ENCODE peak calls at places on chromosomes 11 and 22, in five cellular contexts. One of them, this sample, is unnamed.

GRCh38 chr11:84524422-84525051 is 1102.6 kb downstream of the DLG2 start:
- DNase-seq in K562: no peak
- DNase-seq in IMR-90: peak
- DNase-seq in GM12878: no peak
- DNase-seq in HepG2: no peak
- DNase-seq in this sample: peak

GRCh38 chr22:32661737-32662586 is 139.5 kb upstream of the TIMP3 start:
- DNase-seq in K562: no peak
- DNase-seq in IMR-90: peak
- DNase-seq in GM12878: no peak
- DNase-seq in HepG2: no peak
- DNase-seq in this sample: no peak

GRCh38 chr11:68370211-68371111 is 58.1 kb downstream of the LRP5 start:
- DNase-seq in K562: no peak
- DNase-seq in IMR-90: no peak
- DNase-seq in GM12878: peak
- DNase-seq in HepG2: no peak
- DNase-seq in this sample: peak

GRCh38 chr22:40190501-40190900 is 12.8 kb downstream of the TNRC6B start:
- DNase-seq in K562: peak
- DNase-seq in IMR-90: no peak
- DNase-seq in GM12878: no peak
- DNase-seq in HepG2: no peak
- DNase-seq in this sample: no peak

GRCh38 chr11:35641206-35641885 is 21.2 kb upstream of the TRIM44 start:
- DNase-seq in K562: no peak
- DNase-seq in IMR-90: no peak
- DNase-seq in GM12878: no peak
- DNase-seq in HepG2: no peak
- DNase-seq in this sample: no peak

GRCh38 chr22:25745341-25746011 is 3.5 kb downstream of the MYO18B start:
- DNase-seq in K562: no peak
- DNase-seq in IMR-90: peak
- DNase-seq in GM12878: no peak
- DNase-seq in HepG2: no peak
- DNase-seq in this sample: no peak

GRCh38 chr11:116730568-116730967 is 42.2 kb downstream of the BUD13 start:
- DNase-seq in K562: no peak
- DNase-seq in IMR-90: no peak
- DNase-seq in GM12878: no peak
- DNase-seq in HepG2: no peak
- DNase-seq in this sample: no peak

GRCh38 chr11:127042445-127042844 is 41.9 kb upstream of the KIRREL3 start:
- DNase-seq in K562: no peak
- DNase-seq in IMR-90: peak
- DNase-seq in GM12878: no peak
- DNase-seq in HepG2: no peak
- DNase-seq in this sample: no peak

GRCh38 chr11:27239305-27239942 is 123.6 kb downstream of the CCDC34 start:
- DNase-seq in K562: no peak
- DNase-seq in IMR-90: peak
- DNase-seq in GM12878: no peak
- DNase-seq in HepG2: no peak
- DNase-seq in this sample: no peak

GRCh38 chr22:30232716-30233218 is 13.8 kb downstream of the LIF start:
- DNase-seq in K562: no peak
- DNase-seq in IMR-90: no peak
- DNase-seq in GM12878: no peak
- DNase-seq in HepG2: no peak
- DNase-seq in this sample: no peak

GRCh38 chr11:128324051-128324481 is 263.3 kb downstream of the ETS1 start:
- DNase-seq in K562: no peak
- DNase-seq in IMR-90: no peak
- DNase-seq in GM12878: no peak
- DNase-seq in HepG2: no peak
- DNase-seq in this sample: no peak

GRCh38 chr11:126147268-126148111 is 64.0 kb downstream of the RPUSD4 start:
- DNase-seq in K562: no peak
- DNase-seq in IMR-90: no peak
- DNase-seq in GM12878: no peak
- DNase-seq in HepG2: peak
- DNase-seq in this sample: no peak

GRCh38 chr11:126140932-126141291 is 70.5 kb downstream of the RPUSD4 start:
- DNase-seq in K562: no peak
- DNase-seq in IMR-90: peak
- DNase-seq in GM12878: no peak
- DNase-seq in HepG2: no peak
- DNase-seq in this sample: peak

GRCh38 chr22:19478466-19479357 is at the start of gene UFD1:
- DNase-seq in K562: peak
- DNase-seq in IMR-90: peak
- DNase-seq in GM12878: no peak
- DNase-seq in HepG2: peak
- DNase-seq in this sample: peak

GRCh38 chr11:42770444-42771065 is 541.2 kb upstream of the API5 start:
- DNase-seq in K562: peak
- DNase-seq in IMR-90: no peak
- DNase-seq in GM12878: no peak
- DNase-seq in HepG2: peak
- DNase-seq in this sample: peak

GRCh38 chr11:75554258-75555022 is 7.6 kb upstream of the SERPINH1 start:
- DNase-seq in K562: peak
- DNase-seq in IMR-90: peak
- DNase-seq in GM12878: no peak
- DNase-seq in HepG2: peak
- DNase-seq in this sample: peak

GRCh38 chr11:79076526-79077115 is 364.2 kb downstream of the TENM4 start:
- DNase-seq in K562: peak
- DNase-seq in IMR-90: no peak
- DNase-seq in GM12878: no peak
- DNase-seq in HepG2: peak
- DNase-seq in this sample: peak

GRCh38 chr11:66539526-66539925 is 6.3 kb downstream of the ZDHHC24 start:
- DNase-seq in K562: no peak
- DNase-seq in IMR-90: no peak
- DNase-seq in GM12878: no peak
- DNase-seq in HepG2: no peak
- DNase-seq in this sample: no peak

GRCh38 chr11:64176751-64177150 is 9.2 kb upstream of the STIP1 start:
- DNase-seq in K562: no peak
- DNase-seq in IMR-90: no peak
- DNase-seq in GM12878: no peak
- DNase-seq in HepG2: no peak
- DNase-seq in this sample: no peak

GRCh38 chr11:34565417-34566208 is 52.0 kb upstream of the ELF5 start:
- DNase-seq in K562: peak
- DNase-seq in IMR-90: no peak
- DNase-seq in GM12878: no peak
- DNase-seq in HepG2: peak
- DNase-seq in this sample: peak

GRCh38 chr11:34830648-34831047 is 85.5 kb downstream of the APIP start:
- DNase-seq in K562: no peak
- DNase-seq in IMR-90: peak
- DNase-seq in GM12878: no peak
- DNase-seq in HepG2: no peak
- DNase-seq in this sample: peak

GRCh38 chr11:120883404-120884135 is 140.3 kb upstream of the TBCEL start:
- DNase-seq in K562: no peak
- DNase-seq in IMR-90: peak
- DNase-seq in GM12878: no peak
- DNase-seq in HepG2: no peak
- DNase-seq in this sample: peak

GRCh38 chr22:32475428-32476010 is 908 bp downstream of the FBXO7 start:
- DNase-seq in K562: peak
- DNase-seq in IMR-90: no peak
- DNase-seq in GM12878: no peak
- DNase-seq in HepG2: no peak
- DNase-seq in this sample: peak

GRCh38 chr11:2289350-2289749 is 12.4 kb downstream of the C11orf21 start:
- DNase-seq in K562: no peak
- DNase-seq in IMR-90: no peak
- DNase-seq in GM12878: no peak
- DNase-seq in HepG2: no peak
- DNase-seq in this sample: no peak

GRCh38 chr11:34926101-34926830 is 9.8 kb downstream of the PDHX start:
- DNase-seq in K562: peak
- DNase-seq in IMR-90: peak
- DNase-seq in GM12878: no peak
- DNase-seq in HepG2: peak
- DNase-seq in this sample: peak

GRCh38 chr11:70910835-70911234 is 341.5 kb downstream of the SHANK2 start:
- DNase-seq in K562: no peak
- DNase-seq in IMR-90: no peak
- DNase-seq in GM12878: no peak
- DNase-seq in HepG2: no peak
- DNase-seq in this sample: no peak

GRCh38 chr11:48216510-48216909 is at the start of gene OR4B1:
- DNase-seq in K562: no peak
- DNase-seq in IMR-90: no peak
- DNase-seq in GM12878: no peak
- DNase-seq in HepG2: no peak
- DNase-seq in this sample: no peak

GRCh38 chr11:112392860-112393259 is 132.2 kb upstream of the PLET1 start:
- DNase-seq in K562: no peak
- DNase-seq in IMR-90: no peak
- DNase-seq in GM12878: no peak
- DNase-seq in HepG2: no peak
- DNase-seq in this sample: no peak

GRCh38 chr11:102289510-102290078 is 27.7 kb upstream of the BIRC3 start:
- DNase-seq in K562: no peak
- DNase-seq in IMR-90: no peak
- DNase-seq in GM12878: no peak
- DNase-seq in HepG2: no peak
- DNase-seq in this sample: no peak

GRCh38 chr22:17786435-17787158 is 12.3 kb upstream of the BID start:
- DNase-seq in K562: peak
- DNase-seq in IMR-90: no peak
- DNase-seq in GM12878: no peak
- DNase-seq in HepG2: peak
- DNase-seq in this sample: no peak

GRCh38 chr22:27776410-27776958 is 25.1 kb downstream of the MN1 start:
- DNase-seq in K562: no peak
- DNase-seq in IMR-90: no peak
- DNase-seq in GM12878: no peak
- DNase-seq in HepG2: no peak
- DNase-seq in this sample: peak

GRCh38 chr11:31645747-31646146 is 136.2 kb downstream of the ELP4 start:
- DNase-seq in K562: peak
- DNase-seq in IMR-90: peak
- DNase-seq in GM12878: no peak
- DNase-seq in HepG2: peak
- DNase-seq in this sample: no peak

DNA sequence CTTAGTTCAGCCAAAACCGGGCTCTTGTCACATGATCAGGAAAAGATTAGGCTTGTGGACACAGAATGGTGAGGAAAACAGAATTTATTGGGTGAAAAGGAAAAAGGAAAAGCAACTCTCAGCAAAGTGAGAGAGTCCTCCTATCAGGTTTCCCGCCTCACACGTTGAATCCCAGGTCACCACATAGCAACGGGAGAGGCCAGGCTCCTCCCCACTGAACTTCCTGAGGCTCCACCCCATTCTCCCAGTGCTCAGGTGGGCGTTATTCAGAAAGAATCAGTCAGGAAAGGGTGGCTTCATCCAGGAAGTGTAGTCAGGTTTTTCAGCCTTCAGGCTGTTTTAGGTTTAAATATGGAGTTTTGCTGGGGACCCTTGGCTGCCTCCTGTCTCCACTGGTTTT is 66.9 kb downstream of the SPON1 start:
- DNase-seq in K562: no peak
- DNase-seq in IMR-90: no peak
- DNase-seq in GM12878: no peak
- DNase-seq in HepG2: no peak
- DNase-seq in this sample: no peak
- TF ChIP-seq MXI1 in K562: no peak
- TF ChIP-seq MXI1 in IMR-90: no peak
- TF ChIP-seq MXI1 in GM12878: no peak
- TF ChIP-seq MXI1 in HepG2: no peak
- TF ChIP-seq MXI1 in this sample: no peak

DNA sequence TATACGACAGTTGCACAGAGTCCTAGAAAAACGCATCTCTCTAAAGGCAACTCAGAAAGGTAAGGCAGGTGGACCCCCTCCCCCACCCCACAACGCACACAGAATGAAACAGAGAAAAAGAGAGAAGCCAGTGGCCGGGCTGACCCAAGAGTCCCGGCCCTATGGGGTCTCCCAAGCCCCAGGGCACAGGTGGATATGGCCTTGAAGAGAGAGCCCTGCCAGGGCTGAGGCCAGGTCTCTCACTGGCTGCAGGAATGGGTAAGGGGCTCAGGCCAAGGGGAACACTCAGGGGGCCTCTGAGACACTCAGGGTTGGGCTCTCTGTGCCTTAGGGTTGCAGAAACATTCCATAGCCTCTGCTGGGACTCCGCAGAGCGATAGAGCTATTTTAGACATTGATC is 98.0 kb downstream of the PDE2A start:
- DNase-seq in K562: no peak
- DNase-seq in IMR-90: no peak
- DNase-seq in GM12878: no peak
- DNase-seq in HepG2: no peak
- DNase-seq in this sample: no peak
- TF ChIP-seq MXI1 in K562: no peak
- TF ChIP-seq MXI1 in IMR-90: no peak
- TF ChIP-seq MXI1 in GM12878: no peak
- TF ChIP-seq MXI1 in HepG2: no peak
- TF ChIP-seq MXI1 in this sample: no peak

GRCh38 chr11:62540804-62541671 is 5.6 kb downstream of the AHNAK start:
- DNase-seq in K562: no peak
- DNase-seq in IMR-90: peak
- DNase-seq in GM12878: peak
- DNase-seq in HepG2: no peak
- DNase-seq in this sample: no peak
- TF ChIP-seq MXI1 in K562: no peak
- TF ChIP-seq MXI1 in IMR-90: no peak
- TF ChIP-seq MXI1 in GM12878: peak
- TF ChIP-seq MXI1 in HepG2: no peak
- TF ChIP-seq MXI1 in this sample: no peak

GRCh38 chr22:42376721-42377177 is 55.5 kb downstream of the NFAM1 start:
- DNase-seq in K562: peak
- DNase-seq in IMR-90: peak
- DNase-seq in GM12878: no peak
- DNase-seq in HepG2: no peak
- DNase-seq in this sample: peak
- TF ChIP-seq MXI1 in K562: no peak
- TF ChIP-seq MXI1 in IMR-90: no peak
- TF ChIP-seq MXI1 in GM12878: no peak
- TF ChIP-seq MXI1 in HepG2: no peak
- TF ChIP-seq MXI1 in this sample: peak

This sample was measured in SK-N-SH.